ENCODE peak calls at places on chromosomes 2 and 18, in four cellular contexts. F is K562, S is HL-60, Y is GM12878. O is an unnamed sample.

GRCh38 chr2:165203689-165204559 is at the start of gene SCN3A:
- DNase-seq in S (no peak), Y (no peak), F (peak), O (no peak)

GRCh38 chr18:73615506-73615905 is 532.1 kb downstream of the FBXO15 start:
- DNase-seq in Y (no peak), F (no peak), S (no peak), O (no peak)

GRCh38 chr18:61817086-61817485 is 75.7 kb downstream of the RNF152 start:
- DNase-seq in S (no peak), F (no peak), Y (no peak), O (no peak)

GRCh38 chr18:62484941-62485340 is 37.9 kb upstream of the ZCCHC2 start:
- DNase-seq in Y (no peak), S (no peak), F (no peak), O (no peak)

GRCh38 chr2:197600306-197600705 is 75.1 kb downstream of the RFTN2 start:
- DNase-seq in F (no peak), Y (no peak), S (no peak), O (no peak)

GRCh38 chr18:56453576-56453975 is 184.8 kb downstream of the TXNL1 start:
- DNase-seq in F (no peak), Y (no peak), S (no peak), O (no peak)

GRCh38 chr2:16638941-16639340 is 26.7 kb downstream of the CYRIA start:
- DNase-seq in S (no peak), Y (no peak), F (no peak), O (no peak)

GRCh38 chr2:44083054-44083453 is 85.6 kb upstream of the PPM1B start:
- DNase-seq in Y (no peak), S (no peak), F (no peak), O (no peak)

GRCh38 chr18:10560457-10561045 is 34.7 kb downstream of the NAPG start:
- DNase-seq in S (peak), Y (peak), F (peak), O (peak)

GRCh38 chr2:158154596-158154995 is 52.9 kb downstream of the UPP2 start:
- DNase-seq in Y (no peak), F (no peak), S (no peak), O (no peak)

GRCh38 chr2:11560806-11561205 is 27.0 kb downstream of the GREB1 start:
- DNase-seq in S (no peak), Y (no peak), F (no peak), O (no peak)

GRCh38 chr2:47602996-47603395 is 179.9 kb upstream of the MSH6 start:
- DNase-seq in S (no peak), F (no peak), Y (no peak), O (no peak)

GRCh38 chr2:233174131-233174530 is 77.3 kb upstream of the ATG16L1 start:
- DNase-seq in F (no peak), S (no peak), Y (no peak), O (no peak)

GRCh38 chr2:85554980-85555612 is 6.2 kb downstream of the GGCX start:
- DNase-seq in Y (no peak), F (no peak), S (no peak), O (no peak)

GRCh38 chr2:70890469-70891065 is 45.1 kb upstream of the ATP6V1B1 start:
- DNase-seq in F (no peak), Y (no peak), S (no peak), O (no peak)
- TF ChIP-seq SPI1 in F (no peak), Y (no peak), S (no peak), O (no peak)

DNA sequence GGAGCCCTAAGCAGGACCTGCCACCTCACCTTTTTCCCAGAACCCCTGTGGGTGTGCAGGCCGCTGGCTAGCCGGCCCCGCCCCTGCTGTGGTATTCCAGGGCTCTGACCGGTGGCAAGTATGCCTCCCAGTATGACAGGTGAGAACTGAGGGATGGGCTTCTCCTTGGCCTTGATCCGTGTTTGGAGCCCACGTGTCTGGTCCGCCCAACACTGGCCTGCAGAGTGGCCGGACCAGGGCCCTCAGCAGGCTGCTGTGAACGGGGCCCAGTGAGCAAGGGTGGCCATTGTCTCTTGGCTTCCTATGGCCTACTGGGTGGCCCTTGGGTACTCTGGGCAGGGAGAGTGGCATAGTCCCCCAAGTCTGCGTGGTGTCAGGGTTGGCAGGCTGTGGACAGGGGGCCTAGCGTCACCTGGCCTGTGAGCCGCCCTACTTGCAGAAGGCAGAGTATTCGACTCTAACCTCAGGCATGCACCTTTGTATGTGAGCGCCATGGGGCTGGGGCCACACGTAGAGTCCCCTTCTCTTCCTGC is 1.8 kb downstream of the RNPEPL1 start:
- DNase-seq in Y (no peak), S (no peak), F (no peak), O (no peak)
- TF ChIP-seq SPI1 in Y (no peak), S (no peak), F (no peak), O (no peak)

DNA sequence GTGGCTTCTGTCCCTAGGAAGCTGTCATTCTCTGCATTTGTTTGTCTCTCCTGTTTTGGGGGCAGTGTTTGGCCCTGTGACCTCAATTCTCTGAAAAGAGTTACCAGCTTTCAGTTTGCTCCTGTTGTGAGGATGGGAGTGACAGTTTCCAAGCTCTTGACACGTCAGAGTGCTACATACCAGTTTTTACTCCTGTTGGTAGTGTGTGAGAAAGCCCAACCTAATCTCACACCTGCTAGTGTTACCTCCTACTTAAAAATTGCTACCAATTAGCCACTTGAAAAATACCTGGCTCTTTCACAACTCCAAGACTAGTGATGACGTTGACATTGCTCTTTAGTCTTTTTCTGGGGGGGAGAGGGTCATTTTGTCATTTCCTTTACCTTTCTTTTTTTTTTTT is 14.1 kb downstream of the SKA1 start:
- DNase-seq in Y (no peak), S (no peak), F (no peak), O (no peak)
- TF ChIP-seq SPI1 in Y (no peak), S (no peak), F (no peak), O (no peak)

GRCh38 chr2:189226017-189226416 is 46.5 kb upstream of the COL5A2 start:
- DNase-seq in F (no peak), Y (no peak), S (no peak), O (no peak)
- TF ChIP-seq SPI1 in F (no peak), Y (no peak), S (no peak), O (no peak)

GRCh38 chr2:223625652-223626051 is 23.5 kb upstream of the SCG2 start:
- DNase-seq in S (no peak), F (no peak), Y (no peak), O (no peak)

GRCh38 chr2:223621901-223622300 is 19.7 kb upstream of the SCG2 start:
- DNase-seq in Y (no peak), S (no peak), F (no peak), O (no peak)

GRCh38 chr2:223626713-223627112 is 24.6 kb upstream of the SCG2 start:
- DNase-seq in S (peak), F (no peak), Y (no peak), O (no peak)
- TF ChIP-seq SPI1 in S (no peak), F (no peak), Y (no peak), O (no peak)

DNA sequence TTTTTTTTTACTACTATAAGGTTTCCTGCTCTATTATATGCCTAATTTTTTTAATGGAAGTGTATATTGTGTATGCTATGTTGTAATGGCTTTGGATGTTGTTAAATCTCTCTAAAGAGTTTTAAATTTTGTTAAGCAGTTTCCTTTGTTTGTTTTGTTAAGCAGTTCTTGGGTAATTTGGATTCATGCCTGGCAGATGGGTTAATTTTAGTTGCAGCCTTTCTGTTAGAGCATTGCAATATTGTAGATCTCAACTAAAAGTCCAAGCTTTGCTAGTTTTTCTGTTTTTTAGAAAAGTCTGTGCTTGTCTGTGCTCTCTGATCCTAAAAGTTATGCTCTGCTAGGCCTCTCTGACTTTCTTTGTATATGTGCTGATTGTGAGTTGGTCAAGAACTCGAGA is 1229.0 kb upstream of the NRXN1 start:
- DNase-seq in Y (no peak), S (no peak), F (no peak), O (no peak)
- TF ChIP-seq SPI1 in Y (no peak), S (no peak), F (no peak), O (no peak)

GRCh38 chr2:203532957-203533695 is 2.0 kb downstream of the RAPH1 start:
- DNase-seq in S (no peak), Y (no peak), F (no peak), O (no peak)

GRCh38 chr2:203534486-203535077 is 519 bp downstream of the RAPH1 start:
- DNase-seq in F (peak), S (no peak), Y (no peak), O (peak)

GRCh38 chr2:203535078-203535783 is at the start of gene RAPH1:
- DNase-seq in Y (no peak), S (peak), F (peak), O (peak)

GRCh38 chr2:203535784-203536590 is 886 bp upstream of the RAPH1 start:
- DNase-seq in F (peak), S (no peak), Y (no peak), O (no peak)

GRCh38 chr2:203533696-203534471 is 1.2 kb downstream of the RAPH1 start:
- DNase-seq in Y (no peak), F (no peak), S (no peak), O (no peak)
- TF ChIP-seq SPI1 in Y (no peak), F (no peak), S (no peak), O (no peak)

O was measured in GM12891.